ENCODE peak calls at places on chromosomes 16 and 17, in nine cellular contexts. R is tibial nerve, L is uterus, Z is NB4, T is spleen, E is transverse colon, X is stomach, Y is adrenal gland, H is gastrocnemius medialis. M is an unnamed sample.
A peak's percentile ranks its signal among the peaks of the same experiment; 100 is the strongest.

GRCh38 chr16:11099672-11100195 is 155.4 kb downstream of the CLEC16A start:
- DNase-seq in R (no peak), Y (no peak), X (no peak), T (no peak), H (no peak), L (no peak), Z (no peak), E (no peak), M (no peak)

GRCh38 chr17:21003007-21003621 is 39.7 kb downstream of the USP22 start:
- DNase-seq in R (no peak), Z (no peak), L (no peak), T (peak; percentile 49), Y (no peak), E (no peak), X (no peak), H (no peak), M (no peak)

GRCh38 chr17:64008830-64009229 is 10.7 kb downstream of the PRR29 start:
- DNase-seq in R (no peak), E (no peak), Y (no peak), T (no peak), Z (no peak), X (no peak), H (no peak), L (no peak), M (no peak)

GRCh38 chr16:188674-189073 is 8.4 kb downstream of the HBQ1 start:
- DNase-seq in L (no peak), E (no peak), Y (no peak), T (no peak), H (no peak), Z (peak; percentile 15), X (no peak), R (no peak), M (no peak)

GRCh38 chr16:75087040-75087979 is 29.3 kb downstream of the LDHD start:
- DNase-seq in Y (no peak), T (no peak), E (peak; percentile 63), X (no peak), L (peak; percentile 51), R (no peak), H (peak; percentile 62), Z (peak; percentile 68), M (no peak)

GRCh38 chr16:49799172-49799571 is 56.7 kb downstream of the ZNF423 start:
- DNase-seq in Y (no peak), H (no peak), X (no peak), T (no peak), E (no peak), L (no peak), Z (no peak), R (no peak), M (no peak)

GRCh38 chr16:87654826-87655225 is 52.5 kb downstream of the JPH3 start:
- DNase-seq in L (no peak), Z (no peak), X (no peak), T (no peak), H (no peak), Y (no peak), R (no peak), E (no peak), M (no peak)

GRCh38 chr17:17176341-17176740 is 29.8 kb downstream of the PLD6 start:
- DNase-seq in Y (no peak), X (no peak), L (no peak), E (no peak), T (no peak), Z (no peak), R (no peak), H (no peak), M (no peak)

GRCh38 chr16:12486386-12486785 is 317.3 kb downstream of the CPPED1 start:
- DNase-seq in H (no peak), E (no peak), L (no peak), Z (no peak), Y (no peak), T (no peak), X (no peak), R (no peak), M (no peak)

GRCh38 chr16:85657996-85658395 is 30.8 kb downstream of the GINS2 start:
- DNase-seq in L (no peak), H (no peak), E (no peak), Z (no peak), Y (no peak), R (no peak), T (peak; percentile 41), X (no peak), M (no peak)

DNA sequence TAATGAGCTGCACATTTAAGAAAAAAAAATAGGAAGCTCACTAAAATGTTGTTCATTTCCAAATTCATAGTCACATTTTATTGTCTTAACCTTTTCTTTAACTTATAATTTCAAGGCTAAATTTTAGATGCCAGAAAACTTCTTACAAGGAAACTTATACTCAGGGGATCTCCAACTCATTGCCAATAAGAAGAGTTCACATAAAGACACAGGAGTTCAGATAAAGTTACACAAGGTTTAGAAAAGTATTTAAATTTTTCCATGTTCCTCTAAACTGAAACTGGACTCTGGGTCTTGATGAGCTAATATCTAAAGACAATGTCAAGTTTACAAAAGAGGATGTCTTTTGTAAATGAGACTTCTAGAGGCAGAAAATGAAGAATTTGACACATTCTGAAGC is 190.7 kb upstream of the KCNJ16 start:
- DNase-seq in R (no peak), E (no peak), L (no peak), H (no peak), Z (no peak), T (no peak), Y (no peak), X (no peak), M (no peak)
- TF ChIP-seq CTCF in R (no peak), E (no peak), L (no peak), H (no peak), Z (no peak), T (no peak), Y (no peak), X (no peak), M (no peak)

DNA sequence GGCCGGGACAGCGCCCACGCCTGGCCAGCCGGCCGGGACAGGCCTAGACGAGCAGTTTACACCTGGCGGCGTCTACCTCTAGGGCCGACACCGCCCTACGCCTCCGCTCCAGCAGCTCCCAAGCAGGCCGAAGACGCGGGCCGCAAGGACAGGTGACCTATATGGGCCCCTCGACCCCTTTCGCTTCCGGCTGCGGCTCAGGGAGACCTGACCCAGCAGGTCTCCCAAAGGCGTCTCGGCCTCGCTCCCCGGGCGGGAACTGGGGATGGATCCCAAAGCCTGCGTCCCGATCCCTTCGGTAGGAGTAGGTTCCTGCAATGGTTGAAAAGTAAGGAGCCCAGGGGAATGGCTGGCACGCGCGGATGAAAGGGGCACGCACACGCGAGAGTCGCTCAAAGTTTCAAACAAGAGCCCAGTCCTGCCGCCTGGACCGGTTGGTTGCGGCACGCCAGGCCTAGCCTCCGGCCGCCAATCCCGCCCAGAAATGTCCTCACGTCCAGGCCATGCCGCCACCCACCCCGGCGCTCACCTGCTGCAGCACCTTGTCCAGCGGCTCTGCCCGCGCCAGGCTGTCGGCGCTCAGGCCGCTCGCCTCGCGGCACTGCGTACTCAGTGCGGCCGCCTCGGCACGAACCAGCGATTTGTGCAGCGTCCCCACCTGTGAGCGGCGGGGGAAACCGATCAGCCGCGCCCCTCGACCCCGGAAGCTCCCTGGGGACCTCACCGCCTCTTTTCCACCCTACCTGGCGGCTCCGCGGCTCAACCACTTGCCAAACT is 634 bp downstream of the ESRP2 start:
- DNase-seq in X (peak; percentile 69), E (peak; percentile 50), L (peak; percentile 24), T (no peak), H (no peak), R (no peak), Y (no peak), Z (no peak), M (peak; percentile 90)
- TF ChIP-seq POLR2A in X (no peak), E (no peak), L (no peak), T (no peak), H (no peak), R (no peak), Y (no peak), Z (no peak), M (no peak)

DNA sequence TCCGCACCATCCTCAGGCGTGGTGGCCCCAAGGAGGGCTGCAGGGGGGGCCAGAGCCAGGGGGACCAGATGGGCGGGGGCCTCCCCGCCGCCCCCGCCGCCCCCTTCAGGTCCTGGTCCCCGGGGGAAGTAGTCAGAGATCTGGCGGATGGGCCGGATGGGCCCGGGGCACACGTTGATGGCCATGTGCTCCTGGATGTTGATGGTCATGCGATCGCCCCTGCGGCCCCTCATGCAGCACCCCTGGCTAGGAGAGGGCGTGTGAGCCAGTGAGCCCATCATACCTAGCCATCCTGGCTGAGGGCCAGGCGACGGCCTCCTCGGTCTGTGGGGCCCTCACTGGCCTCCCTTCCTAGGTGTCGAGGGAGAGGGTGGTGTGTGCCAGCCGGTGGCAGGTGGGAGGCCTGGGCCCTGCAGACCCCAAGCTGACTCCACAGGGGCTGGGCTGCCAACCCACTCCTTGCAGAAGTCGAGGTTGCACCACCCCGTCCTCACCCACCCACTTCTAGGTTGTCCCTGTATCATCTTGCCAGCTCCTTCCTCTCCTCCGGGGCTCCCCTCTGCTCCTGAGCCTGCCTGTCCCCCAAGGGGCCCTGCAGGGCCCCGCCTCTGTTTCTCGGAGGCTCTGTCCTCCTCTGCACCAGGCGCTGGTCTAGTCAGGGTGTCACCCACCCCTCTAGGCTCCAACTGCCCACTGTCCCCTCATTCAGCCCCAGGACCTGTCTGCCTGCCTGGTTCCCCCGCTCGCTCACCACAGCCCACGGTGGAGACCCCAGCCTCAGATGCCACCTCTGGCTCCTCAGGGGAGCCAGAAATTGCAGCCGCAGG is 624 bp downstream of the DOC2A start:
- DNase-seq in L (no peak), X (no peak), R (no peak), E (no peak), Y (no peak), H (no peak), T (no peak), Z (peak; percentile 45), M (no peak)
- H3K4me3 ChIP-seq in L (no peak overlapping the region), X (peak overlapping the region; percentile 55), R (peak overlapping the region; percentile 47), E (peak overlapping the region; percentile 34), Y (no peak overlapping the region), H (peak overlapping the region; percentile 7), T (peak overlapping the region; percentile 70), Z (peak overlapping the region; percentile 11), M (no peak overlapping the region)

GRCh38 chr16:80346160-80346632 is 194.6 kb upstream of the DYNLRB2 start:
- DNase-seq in L (no peak), X (no peak), R (no peak), T (no peak), E (no peak), H (no peak), Z (no peak), Y (no peak), M (no peak)

GRCh38 chr16:80337786-80338185 is 203.0 kb upstream of the DYNLRB2 start:
- DNase-seq in T (no peak), E (no peak), L (no peak), X (no peak), R (no peak), Z (no peak), H (no peak), Y (no peak), M (no peak)

GRCh38 chr16:80344570-80344969 is 196.2 kb upstream of the DYNLRB2 start:
- DNase-seq in Y (no peak), X (no peak), Z (no peak), E (no peak), T (no peak), H (no peak), R (no peak), L (no peak), M (no peak)

GRCh38 chr16:80347002-80347401 is 193.8 kb upstream of the DYNLRB2 start:
- DNase-seq in E (no peak), T (no peak), Y (no peak), Z (no peak), R (no peak), X (no peak), L (no peak), H (no peak), M (no peak)

DNA sequence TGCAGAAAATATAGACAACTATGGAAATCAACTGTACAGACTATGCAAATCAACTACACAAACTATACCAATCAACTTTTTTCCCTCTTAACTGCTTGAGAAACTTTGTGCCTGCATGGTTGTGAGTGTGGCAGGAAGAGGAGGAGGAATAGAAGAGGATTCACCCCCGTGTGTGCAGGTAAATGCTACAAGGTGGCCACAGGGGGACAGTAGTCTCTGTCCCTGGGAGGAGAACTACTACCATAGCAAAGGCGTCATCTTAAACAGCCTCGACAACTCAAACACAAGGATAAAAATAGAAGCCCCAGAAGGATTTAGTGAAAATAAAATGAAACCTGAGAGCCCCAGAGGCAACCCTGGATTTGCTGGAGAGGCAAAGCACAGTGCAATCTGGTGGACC is 199.6 kb upstream of the DYNLRB2 start:
- DNase-seq in R (no peak), E (no peak), T (no peak), Z (no peak), Y (no peak), L (no peak), H (no peak), X (no peak), M (no peak)
- TF ChIP-seq CTCF in R (no peak), E (no peak), T (no peak), Z (no peak), Y (no peak), L (no peak), H (no peak), X (no peak), M (no peak)